ENCODE peak calls at places on chromosomes 3 and 15, in seven cellular contexts. C is fibroblast of lung, V is astrocyte, L is gastrocnemius medialis, N is thoracic aorta, H is cardiac muscle cell, T is endothelial cell. S is an unnamed sample.

GRCh38 chr3:88713233-88713691 is 394.2 kb upstream of the EPHA3 start:
- DNase-seq in C (peak), V (peak), L (no peak), N (no peak), H (peak), T (no peak), S (no peak)

GRCh38 chr3:184284696-184285095 is 8.9 kb downstream of the ECE2 start:
- DNase-seq in C (peak), V (peak), L (no peak), N (no peak), H (peak), T (peak), S (no peak)

GRCh38 chr3:89851974-89852621 is 744.7 kb downstream of the EPHA3 start:
- DNase-seq in C (peak), V (peak), L (no peak), N (no peak), H (peak), T (peak), S (no peak)

GRCh38 chr15:62588930-62589655 is 424.0 kb upstream of the C2CD4B start:
- DNase-seq in C (peak), V (peak), L (no peak), N (no peak), H (peak), T (no peak), S (no peak)

GRCh38 chr15:43133429-43134156 is at the start of gene TMEM62:
- DNase-seq in C (peak), V (peak), L (peak), N (peak), H (peak), T (peak), S (peak)

GRCh38 chr3:196969660-196970546 is 1.3 kb upstream of the PIGZ start:
- DNase-seq in C (peak), V (no peak), L (no peak), N (no peak), H (peak), T (peak), S (no peak)

GRCh38 chr3:188154758-188155574 is 1.0 kb downstream of the LPP start:
- DNase-seq in C (peak), V (no peak), L (no peak), N (no peak), H (no peak), T (no peak), S (no peak)

GRCh38 chr15:63463793-63464192 is 40.6 kb upstream of the USP3 start:
- DNase-seq in C (no peak), V (no peak), L (no peak), N (no peak), H (no peak), T (no peak), S (no peak)

GRCh38 chr3:40615916-40616315 is 91.2 kb downstream of the ZNF621 start:
- DNase-seq in C (no peak), V (no peak), L (no peak), N (no peak), H (no peak), T (no peak), S (no peak)

GRCh38 chr15:78093242-78094020 is 1.1 kb downstream of the SH2D7 start:
- DNase-seq in C (peak), V (peak), L (peak), N (no peak), H (peak), T (no peak), S (no peak)

GRCh38 chr15:98063311-98063710 is 102.8 kb downstream of the ARRDC4 start:
- DNase-seq in C (peak), V (peak), L (no peak), N (no peak), H (no peak), T (no peak), S (no peak)

GRCh38 chr3:52317601-52318000 is 1.5 kb downstream of the DNAH1 start:
- DNase-seq in C (peak), V (no peak), L (no peak), N (no peak), H (peak), T (peak), S (peak)

GRCh38 chr15:33330931-33331330 is 20.2 kb downstream of the RYR3 start:
- DNase-seq in C (no peak), V (no peak), L (no peak), N (no peak), H (no peak), T (no peak), S (no peak)

GRCh38 chr15:78044407-78045155 is 32.9 kb downstream of the TBC1D2B start:
- DNase-seq in C (no peak), V (no peak), L (no peak), N (no peak), H (peak), T (no peak), S (no peak)

GRCh38 chr3:177483182-177483967 is 286.1 kb upstream of the TBL1XR1 start:
- DNase-seq in C (no peak), V (no peak), L (no peak), N (no peak), H (no peak), T (peak), S (no peak)
- TF ChIP-seq CTCF in C (no peak), V (peak), L (no peak), N (no peak), H (peak), T (peak), S (no peak)

DNA sequence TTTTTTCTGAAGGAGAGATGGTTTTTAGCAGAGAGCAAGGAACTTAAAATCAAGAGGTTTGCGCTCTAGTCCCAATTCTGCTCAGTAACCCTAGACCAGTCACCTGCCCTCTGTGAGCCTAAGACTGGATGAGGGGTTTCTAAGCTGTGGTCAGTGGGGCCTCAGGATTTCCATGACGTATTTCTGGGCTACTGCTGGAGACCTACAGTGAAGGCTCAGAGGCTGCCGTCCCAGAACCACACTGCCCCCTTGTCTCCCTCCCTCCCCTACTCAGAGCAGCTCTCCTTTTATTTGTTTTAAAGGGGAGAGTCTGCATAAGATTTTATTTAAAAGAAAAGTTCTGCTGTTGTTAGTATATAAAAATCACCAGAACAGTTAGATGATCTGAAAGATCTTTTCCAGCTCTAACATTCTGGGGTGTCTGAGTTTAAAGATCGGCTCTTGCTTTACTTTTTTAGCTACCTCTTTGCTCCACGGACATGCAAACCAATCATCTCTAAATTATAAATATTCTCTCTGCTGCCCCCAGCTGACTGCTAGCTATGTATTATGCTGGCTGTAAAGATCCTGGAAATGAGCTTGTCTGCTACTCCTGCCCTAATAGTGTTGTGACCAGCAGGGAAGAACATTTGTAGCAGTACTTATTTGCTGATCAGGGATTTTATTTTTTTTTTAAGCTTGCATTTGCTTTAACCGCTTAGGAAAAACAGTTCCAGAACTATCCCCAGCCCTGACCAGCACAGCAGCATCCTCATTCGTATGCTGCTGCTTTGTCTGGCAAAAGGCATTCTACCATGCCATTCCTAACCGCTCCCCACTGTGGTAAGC is 28.6 kb upstream of the NDUFB4 start:
- DNase-seq in C (peak), V (peak), L (no peak), N (no peak), H (peak), T (no peak), S (no peak)
- TF ChIP-seq CTCF in C (peak), V (peak), L (no peak), N (peak), H (peak), T (no peak), S (no peak)

GRCh38 chr15:31100738-31101137 is 787 bp downstream of the TRPM1 start:
- DNase-seq in C (no peak), V (no peak), L (no peak), N (no peak), H (no peak), T (no peak), S (no peak)

GRCh38 chr15:31096563-31096962 is 5.0 kb downstream of the TRPM1 start:
- DNase-seq in C (no peak), V (no peak), L (no peak), N (no peak), H (no peak), T (no peak), S (no peak)

GRCh38 chr15:31098491-31098917 is 3.0 kb downstream of the TRPM1 start:
- DNase-seq in C (no peak), V (no peak), L (no peak), N (no peak), H (no peak), T (no peak), S (no peak)

GRCh38 chr15:31101262-31102048 is at the start of gene TRPM1:
- DNase-seq in C (no peak), V (no peak), L (no peak), N (no peak), H (no peak), T (no peak), S (no peak)

GRCh38 chr15:31098953-31099740 is 2.4 kb downstream of the TRPM1 start:
- DNase-seq in C (no peak), V (no peak), L (no peak), N (no peak), H (no peak), T (no peak), S (no peak)
- TF ChIP-seq CTCF in C (no peak), V (no peak), L (no peak), N (no peak), H (no peak), T (no peak), S (no peak)

DNA sequence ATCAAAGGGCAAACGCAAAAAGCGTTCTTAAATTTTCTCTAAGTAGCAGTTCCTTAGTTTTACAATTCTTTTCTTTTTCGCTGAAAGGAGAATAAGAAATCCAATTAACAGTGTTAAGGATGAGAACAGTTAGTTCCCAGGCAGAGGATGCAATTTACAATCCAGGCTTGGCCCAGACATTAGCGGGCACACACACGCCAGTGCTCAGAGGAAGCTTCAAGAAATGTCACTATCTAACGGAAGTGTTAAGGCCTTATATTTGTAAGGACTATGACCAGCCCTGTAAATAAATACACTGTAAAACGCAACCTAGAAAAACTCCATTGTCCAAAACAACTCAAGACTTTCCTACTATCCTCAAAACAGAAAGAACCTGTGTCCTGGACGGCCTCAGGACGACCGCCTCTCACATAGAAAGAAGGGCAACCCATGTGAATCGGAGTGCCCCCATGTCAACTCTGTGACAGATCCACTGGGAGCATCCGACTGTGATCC is 1.3 kb downstream of the ACAP2 start:
- DNase-seq in C (no peak), V (no peak), L (no peak), N (no peak), H (peak), T (no peak), S (no peak)
- TF ChIP-seq CTCF in C (no peak), V (no peak), L (no peak), N (no peak), H (no peak), T (no peak), S (no peak)

DNA sequence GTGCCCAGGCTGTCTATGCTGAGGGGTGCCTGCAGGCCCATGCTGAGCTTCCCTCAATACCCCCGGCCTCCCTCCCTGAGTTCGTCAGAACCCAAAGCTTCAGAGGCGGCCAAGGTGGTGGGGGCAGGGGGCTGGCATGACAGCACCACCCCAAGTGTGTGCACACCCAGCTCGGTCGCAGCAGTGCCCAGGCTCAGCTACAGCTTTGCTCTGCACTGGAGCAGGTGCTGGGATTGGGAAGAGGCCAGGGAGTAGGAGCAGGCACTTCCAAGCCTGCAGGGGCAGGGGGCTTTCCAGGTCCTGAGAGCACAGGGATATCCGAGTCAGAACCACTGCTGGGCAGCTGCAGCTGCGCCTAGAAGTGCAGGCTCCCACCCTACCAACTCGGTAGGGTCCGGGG is 283.9 kb downstream of the UBE2E2 start:
- DNase-seq in C (no peak), V (no peak), L (no peak), N (no peak), H (no peak), T (no peak), S (no peak)
- TF ChIP-seq CTCF in C (no peak), V (no peak), L (no peak), N (no peak), H (no peak), T (no peak), S (no peak)

GRCh38 chr3:54827056-54827687 is 100.7 kb downstream of the LRTM1 start:
- DNase-seq in C (no peak), V (no peak), L (no peak), N (no peak), H (no peak), T (no peak), S (no peak)

GRCh38 chr3:54826255-54826691 is 101.6 kb downstream of the LRTM1 start:
- DNase-seq in C (peak), V (peak), L (no peak), N (no peak), H (no peak), T (no peak), S (no peak)

GRCh38 chr3:54827766-54828165 is 100.1 kb downstream of the LRTM1 start:
- DNase-seq in C (no peak), V (no peak), L (no peak), N (no peak), H (no peak), T (no peak), S (no peak)

GRCh38 chr3:54831091-54831490 is 96.8 kb downstream of the LRTM1 start:
- DNase-seq in C (no peak), V (no peak), L (no peak), N (no peak), H (no peak), T (no peak), S (no peak)

DNA sequence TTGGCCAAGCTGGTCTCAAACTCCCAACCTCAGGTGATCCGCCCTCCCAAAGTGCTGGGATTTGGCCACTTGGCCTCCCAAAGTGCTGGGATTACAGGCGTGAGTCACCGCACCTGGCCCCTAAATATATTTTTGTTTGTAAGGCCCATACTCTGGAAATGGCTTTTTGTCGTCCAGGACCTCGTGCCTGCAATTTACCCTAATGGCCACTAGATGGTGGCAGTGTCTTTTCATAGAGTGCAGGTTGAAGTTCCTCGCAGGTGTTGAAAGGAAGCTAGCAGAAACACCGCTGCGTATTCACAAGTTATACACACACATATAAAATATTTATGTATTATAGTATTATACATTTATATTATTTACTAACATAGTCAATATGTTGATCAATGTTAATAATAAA is 97.2 kb downstream of the LRTM1 start:
- DNase-seq in C (no peak), V (no peak), L (no peak), N (no peak), H (peak), T (no peak), S (no peak)
- TF ChIP-seq CTCF in C (peak), V (peak), L (no peak), N (peak), H (peak), T (peak), S (no peak)

GRCh38 chr3:113535898-113536297 is 3.5 kb downstream of the SIDT1 start:
- DNase-seq in C (no peak), V (no peak), L (no peak), N (no peak), H (no peak), T (no peak), S (no peak)
- TF ChIP-seq CTCF in C (peak), V (peak), L (no peak), N (no peak), H (no peak), T (peak), S (no peak)

GRCh38 chr15:56428821-56429458 is 36.0 kb downstream of the MNS1 start:
- DNase-seq in C (peak), V (peak), L (no peak), N (no peak), H (peak), T (no peak), S (no peak)
- TF ChIP-seq CTCF in C (peak), V (peak), L (no peak), N (peak), H (peak), T (peak), S (no peak)

DNA sequence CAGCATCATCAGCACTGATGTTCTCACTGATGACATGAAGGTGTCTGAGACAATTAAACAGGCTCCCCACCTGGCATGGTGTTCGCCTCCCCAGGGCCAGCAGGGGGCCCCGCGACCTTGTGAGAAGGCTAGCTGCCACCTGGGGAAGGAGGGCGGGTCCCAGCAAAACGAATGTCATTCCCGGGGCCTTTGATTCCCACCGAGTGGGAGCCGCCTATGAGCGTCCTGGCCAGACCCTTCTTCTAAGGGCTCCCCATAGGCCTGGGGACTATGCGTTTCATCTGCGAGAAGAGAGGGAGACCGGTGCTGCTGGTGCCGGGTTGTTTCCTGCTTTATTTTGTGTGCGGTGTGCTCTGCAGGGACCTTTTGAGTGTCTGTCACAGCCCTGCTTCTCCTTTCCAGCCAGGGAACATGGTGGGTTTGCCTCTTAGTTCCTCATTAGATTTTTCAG is 20.5 kb upstream of the MINDY4B start:
- DNase-seq in C (peak), V (peak), L (no peak), N (no peak), H (peak), T (peak), S (no peak)
- TF ChIP-seq CTCF in C (peak), V (peak), L (no peak), N (peak), H (peak), T (peak), S (no peak)

S was measured in omental fat pad.